ENCODE peak calls at places on chromosomes 6 and 20, in nine cellular contexts. One of them, this sample, is unnamed.

GRCh38 chr6:29071831-29072723 is 15.0 kb downstream of the OR2B3 start:
- DNase-seq in GM12878: no peak
- DNase-seq in A673: peak
- DNase-seq in K562: peak
- DNase-seq in HCT116: peak
- DNase-seq in keratinocyte: no peak
- DNase-seq in GM23248: peak
- DNase-seq in H1: peak
- DNase-seq in GM23338: peak
- DNase-seq in this sample: peak

GRCh38 chr6:15593798-15594197 is 69.0 kb downstream of the DTNBP1 start:
- DNase-seq in GM12878: no peak
- DNase-seq in A673: no peak
- DNase-seq in K562: no peak
- DNase-seq in HCT116: no peak
- DNase-seq in keratinocyte: no peak
- DNase-seq in GM23248: no peak
- DNase-seq in H1: no peak
- DNase-seq in GM23338: no peak
- DNase-seq in this sample: no peak

GRCh38 chr6:31771992-31772358 is 5.2 kb downstream of the VWA7 start:
- DNase-seq in GM12878: no peak
- DNase-seq in A673: peak
- DNase-seq in K562: peak
- DNase-seq in HCT116: no peak
- DNase-seq in keratinocyte: no peak
- DNase-seq in GM23248: peak
- DNase-seq in H1: no peak
- DNase-seq in GM23338: no peak
- DNase-seq in this sample: no peak

GRCh38 chr6:111894272-111894671 is 21.0 kb upstream of the FYN start:
- DNase-seq in GM12878: no peak
- DNase-seq in A673: no peak
- DNase-seq in K562: no peak
- DNase-seq in HCT116: no peak
- DNase-seq in keratinocyte: no peak
- DNase-seq in GM23248: peak
- DNase-seq in H1: no peak
- DNase-seq in GM23338: no peak
- DNase-seq in this sample: no peak

GRCh38 chr6:73811706-73812105 is 115.7 kb downstream of the CD109 start:
- DNase-seq in GM12878: no peak
- DNase-seq in A673: no peak
- DNase-seq in K562: no peak
- DNase-seq in HCT116: no peak
- DNase-seq in keratinocyte: no peak
- DNase-seq in GM23248: no peak
- DNase-seq in H1: no peak
- DNase-seq in GM23338: no peak
- DNase-seq in this sample: no peak

GRCh38 chr6:30151580-30151979 is 9.4 kb downstream of the TRIM10 start:
- DNase-seq in GM12878: no peak
- DNase-seq in A673: no peak
- DNase-seq in K562: peak
- DNase-seq in HCT116: no peak
- DNase-seq in keratinocyte: no peak
- DNase-seq in GM23248: no peak
- DNase-seq in H1: no peak
- DNase-seq in GM23338: no peak
- DNase-seq in this sample: no peak

GRCh38 chr6:157386023-157386422 is 5.0 kb downstream of the ZDHHC14 start:
- DNase-seq in GM12878: no peak
- DNase-seq in A673: no peak
- DNase-seq in K562: no peak
- DNase-seq in HCT116: no peak
- DNase-seq in keratinocyte: no peak
- DNase-seq in GM23248: no peak
- DNase-seq in H1: no peak
- DNase-seq in GM23338: no peak
- DNase-seq in this sample: no peak

GRCh38 chr6:108556250-108556649 is 4.5 kb upstream of the FOXO3 start:
- DNase-seq in GM12878: no peak
- DNase-seq in A673: no peak
- DNase-seq in K562: no peak
- DNase-seq in HCT116: no peak
- DNase-seq in keratinocyte: no peak
- DNase-seq in GM23248: no peak
- DNase-seq in H1: no peak
- DNase-seq in GM23338: no peak
- DNase-seq in this sample: peak

GRCh38 chr6:14784596-14785360 is 461.1 kb upstream of the JARID2 start:
- DNase-seq in GM12878: no peak
- DNase-seq in A673: no peak
- DNase-seq in K562: no peak
- DNase-seq in HCT116: no peak
- DNase-seq in keratinocyte: no peak
- DNase-seq in GM23248: no peak
- DNase-seq in H1: peak
- DNase-seq in GM23338: peak
- DNase-seq in this sample: no peak

GRCh38 chr6:5541751-5542432 is 280.6 kb downstream of the FARS2 start:
- DNase-seq in GM12878: no peak
- DNase-seq in A673: no peak
- DNase-seq in K562: peak
- DNase-seq in HCT116: peak
- DNase-seq in keratinocyte: peak
- DNase-seq in GM23248: peak
- DNase-seq in H1: peak
- DNase-seq in GM23338: peak
- DNase-seq in this sample: peak

GRCh38 chr6:6599468-6599873 is 11.0 kb downstream of the LY86 start:
- DNase-seq in GM12878: no peak
- DNase-seq in A673: no peak
- DNase-seq in K562: no peak
- DNase-seq in HCT116: no peak
- DNase-seq in keratinocyte: no peak
- DNase-seq in GM23248: no peak
- DNase-seq in H1: no peak
- DNase-seq in GM23338: no peak
- DNase-seq in this sample: no peak

GRCh38 chr6:41937881-41938574 is 3.6 kb downstream of the CCND3 start:
- DNase-seq in GM12878: no peak
- DNase-seq in A673: no peak
- DNase-seq in K562: peak
- DNase-seq in HCT116: no peak
- DNase-seq in keratinocyte: no peak
- DNase-seq in GM23248: no peak
- DNase-seq in H1: no peak
- DNase-seq in GM23338: no peak
- DNase-seq in this sample: no peak

GRCh38 chr6:26097268-26097875 is 10.1 kb downstream of the HFE start:
- DNase-seq in GM12878: no peak
- DNase-seq in A673: peak
- DNase-seq in K562: peak
- DNase-seq in HCT116: peak
- DNase-seq in keratinocyte: no peak
- DNase-seq in GM23248: peak
- DNase-seq in H1: no peak
- DNase-seq in GM23338: peak
- DNase-seq in this sample: peak

GRCh38 chr6:111534366-111534765 is 51.3 kb upstream of the REV3L start:
- DNase-seq in GM12878: no peak
- DNase-seq in A673: no peak
- DNase-seq in K562: peak
- DNase-seq in HCT116: no peak
- DNase-seq in keratinocyte: no peak
- DNase-seq in GM23248: no peak
- DNase-seq in H1: no peak
- DNase-seq in GM23338: no peak
- DNase-seq in this sample: peak

GRCh38 chr20:53021934-53022333 is 49.8 kb downstream of the TSHZ2 start:
- DNase-seq in GM12878: no peak
- DNase-seq in A673: no peak
- DNase-seq in K562: no peak
- DNase-seq in HCT116: no peak
- DNase-seq in keratinocyte: no peak
- DNase-seq in GM23248: peak
- DNase-seq in H1: no peak
- DNase-seq in GM23338: no peak
- DNase-seq in this sample: no peak

GRCh38 chr20:41149679-41150131 is 12.4 kb downstream of the PLCG1 start:
- DNase-seq in GM12878: no peak
- DNase-seq in A673: peak
- DNase-seq in K562: peak
- DNase-seq in HCT116: peak
- DNase-seq in keratinocyte: no peak
- DNase-seq in GM23248: peak
- DNase-seq in H1: no peak
- DNase-seq in GM23338: no peak
- DNase-seq in this sample: peak

GRCh38 chr6:100267721-100268123 is 197.0 kb downstream of the SIM1 start:
- DNase-seq in GM12878: no peak
- DNase-seq in A673: no peak
- DNase-seq in K562: no peak
- DNase-seq in HCT116: no peak
- DNase-seq in keratinocyte: no peak
- DNase-seq in GM23248: peak
- DNase-seq in H1: no peak
- DNase-seq in GM23338: no peak
- DNase-seq in this sample: no peak

GRCh38 chr6:14729186-14729871 is 516.5 kb upstream of the JARID2 start:
- DNase-seq in GM12878: peak
- DNase-seq in A673: no peak
- DNase-seq in K562: peak
- DNase-seq in HCT116: no peak
- DNase-seq in keratinocyte: no peak
- DNase-seq in GM23248: no peak
- DNase-seq in H1: no peak
- DNase-seq in GM23338: no peak
- DNase-seq in this sample: no peak

DNA sequence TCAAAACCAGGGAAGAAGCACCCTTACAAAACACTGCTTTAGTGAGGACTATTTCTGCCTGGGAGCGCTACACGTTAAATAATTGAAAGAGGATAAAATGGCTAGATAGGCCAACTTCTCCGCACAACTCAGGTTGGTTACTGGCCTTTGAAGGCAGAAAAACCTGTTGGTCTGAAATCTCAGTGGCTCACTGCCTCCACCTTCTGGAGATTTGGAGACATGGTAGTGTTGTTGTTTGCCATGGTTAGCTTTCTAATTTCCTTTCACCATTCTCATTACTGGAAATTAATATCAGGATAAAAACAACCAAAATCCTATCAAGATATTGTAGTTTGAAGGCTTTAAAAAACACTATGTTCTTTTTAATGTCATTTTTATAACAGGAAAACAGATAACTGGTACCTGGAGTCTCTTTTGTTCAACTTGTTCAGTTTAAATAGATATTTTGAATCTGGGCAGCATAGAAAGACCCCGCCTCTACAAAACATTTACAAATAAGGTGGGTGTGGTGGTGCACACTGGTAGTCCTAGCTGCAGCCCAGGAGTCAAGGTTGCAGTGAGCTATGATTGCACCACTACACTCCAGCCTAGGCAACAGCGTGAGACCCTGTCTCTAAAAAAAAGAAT is 27.5 kb upstream of the BCLAF1 start:
- DNase-seq in GM12878: peak
- DNase-seq in A673: peak
- DNase-seq in K562: peak
- DNase-seq in HCT116: peak
- DNase-seq in keratinocyte: no peak
- DNase-seq in GM23248: peak
- DNase-seq in H1: peak
- DNase-seq in GM23338: peak
- DNase-seq in this sample: peak
- TF ChIP-seq EZH2 in GM12878: no peak
- TF ChIP-seq EZH2 in A673: no peak
- TF ChIP-seq EZH2 in K562: no peak
- TF ChIP-seq EZH2 in HCT116: no peak
- TF ChIP-seq EZH2 in keratinocyte: no peak
- TF ChIP-seq EZH2 in GM23248: no peak
- TF ChIP-seq EZH2 in H1: no peak
- TF ChIP-seq EZH2 in GM23338: no peak
- TF ChIP-seq EZH2 in this sample: no peak

GRCh38 chr6:116371384-116372209 is 850 bp downstream of the DSE start:
- DNase-seq in GM12878: no peak
- DNase-seq in A673: peak
- DNase-seq in K562: no peak
- DNase-seq in HCT116: peak
- DNase-seq in keratinocyte: no peak
- DNase-seq in GM23248: peak
- DNase-seq in H1: peak
- DNase-seq in GM23338: peak
- DNase-seq in this sample: peak
- TF ChIP-seq EZH2 in GM12878: no peak
- TF ChIP-seq EZH2 in A673: no peak
- TF ChIP-seq EZH2 in K562: no peak
- TF ChIP-seq EZH2 in HCT116: no peak
- TF ChIP-seq EZH2 in keratinocyte: no peak
- TF ChIP-seq EZH2 in GM23248: no peak
- TF ChIP-seq EZH2 in H1: no peak
- TF ChIP-seq EZH2 in GM23338: no peak
- TF ChIP-seq EZH2 in this sample: no peak

DNA sequence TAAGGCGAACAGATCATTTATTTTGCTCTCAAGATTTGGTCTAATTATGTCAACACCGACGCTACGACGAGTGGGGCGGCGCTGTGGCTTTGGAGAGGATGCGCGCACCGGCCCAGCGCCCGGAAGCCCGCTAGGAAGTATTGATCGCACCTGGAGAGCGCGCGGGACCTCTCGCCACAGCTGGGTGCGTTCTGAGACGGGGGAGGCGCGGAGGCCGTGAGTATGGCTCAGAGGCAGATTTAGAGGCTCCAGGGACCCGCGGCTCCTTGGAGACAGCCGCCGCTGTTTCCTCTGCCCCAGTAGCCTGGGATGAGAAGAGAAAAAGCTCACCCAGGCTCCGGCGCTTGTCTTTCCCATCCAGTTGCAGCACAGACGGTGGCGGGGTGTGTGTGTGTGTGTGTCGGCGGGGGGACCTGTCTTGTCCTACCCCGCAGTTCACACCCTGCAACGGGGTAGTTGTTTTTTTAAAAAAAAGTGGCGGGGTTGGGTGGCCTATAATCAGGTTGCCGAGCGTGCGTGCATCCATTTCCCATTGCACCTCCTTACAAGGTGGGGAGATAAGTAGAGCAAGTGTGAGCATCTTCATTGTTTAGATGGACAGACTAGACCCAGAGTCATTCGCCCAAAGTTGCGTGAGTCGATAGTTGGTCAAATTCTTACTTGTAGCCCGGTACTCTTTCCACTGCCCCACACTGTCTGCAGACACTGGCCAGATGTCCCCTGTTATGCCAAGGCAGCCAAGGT is 11.2 kb downstream of the TFAP2D start:
- DNase-seq in GM12878: no peak
- DNase-seq in A673: no peak
- DNase-seq in K562: no peak
- DNase-seq in HCT116: no peak
- DNase-seq in keratinocyte: no peak
- DNase-seq in GM23248: no peak
- DNase-seq in H1: no peak
- DNase-seq in GM23338: peak
- DNase-seq in this sample: no peak
- TF ChIP-seq EZH2 in GM12878: no peak
- TF ChIP-seq EZH2 in A673: peak
- TF ChIP-seq EZH2 in K562: no peak
- TF ChIP-seq EZH2 in HCT116: no peak
- TF ChIP-seq EZH2 in keratinocyte: peak
- TF ChIP-seq EZH2 in GM23248: no peak
- TF ChIP-seq EZH2 in H1: peak
- TF ChIP-seq EZH2 in GM23338: peak
- TF ChIP-seq EZH2 in this sample: no peak

GRCh38 chr20:57264908-57265648 is 1.4 kb downstream of the BMP7 start:
- DNase-seq in GM12878: no peak
- DNase-seq in A673: no peak
- DNase-seq in K562: no peak
- DNase-seq in HCT116: no peak
- DNase-seq in keratinocyte: no peak
- DNase-seq in GM23248: no peak
- DNase-seq in H1: no peak
- DNase-seq in GM23338: peak
- DNase-seq in this sample: no peak
- TF ChIP-seq EZH2 in GM12878: no peak
- TF ChIP-seq EZH2 in A673: peak
- TF ChIP-seq EZH2 in K562: no peak
- TF ChIP-seq EZH2 in HCT116: no peak
- TF ChIP-seq EZH2 in keratinocyte: peak
- TF ChIP-seq EZH2 in GM23248: peak
- TF ChIP-seq EZH2 in H1: peak
- TF ChIP-seq EZH2 in GM23338: no peak
- TF ChIP-seq EZH2 in this sample: no peak

This sample was measured in PC-9.